ENCODE peak calls at places on chromosome 15, in ten cellular contexts. K, Y, U, B, L, P, X, I, W and E are unnamed samples.

GRCh38 chr15:58521293-58521991 is 89.7 kb downstream of the LIPC start:
- DNase-seq in K (peak; percentile 77), Y (peak; percentile 67), U (no peak), B (peak; percentile 52), L (no peak), P (peak; percentile 80), X (peak; percentile 90), I (no peak), W (peak; percentile 91), E (peak; percentile 19)

GRCh38 chr15:52233405-52233804 is 42.2 kb upstream of the GNB5 start:
- DNase-seq in K (no peak), Y (peak; percentile 84), U (no peak), B (no peak), L (no peak), P (no peak), X (no peak), I (peak; percentile 85), W (no peak), E (no peak)

GRCh38 chr15:86036243-86036642 is 43.4 kb upstream of the AGBL1 start:
- DNase-seq in K (no peak), Y (no peak), U (no peak), B (no peak), L (no peak), P (no peak), X (no peak), I (no peak), W (no peak), E (no peak)

GRCh38 chr15:51251591-51251990 is 86.8 kb downstream of the CYP19A1 start:
- DNase-seq in K (no peak), Y (no peak), U (no peak), B (no peak), L (no peak), P (no peak), X (no peak), I (no peak), W (no peak), E (no peak)

GRCh38 chr15:71093089-71094024 is 21.9 kb upstream of the THSD4 start:
- DNase-seq in K (no peak), Y (peak; percentile 85), U (no peak), B (peak; percentile 46), L (no peak), P (no peak), X (peak; percentile 30), I (no peak), W (no peak), E (no peak)

GRCh38 chr15:73021139-73021621 is 31.1 kb upstream of the NEO1 start:
- DNase-seq in K (no peak), Y (no peak), U (no peak), B (peak; percentile 16), L (no peak), P (no peak), X (no peak), I (no peak), W (no peak), E (no peak)

GRCh38 chr15:69736161-69736560 is 283.5 kb downstream of the RPLP1 start:
- DNase-seq in K (no peak), Y (no peak), U (no peak), B (no peak), L (no peak), P (no peak), X (no peak), I (no peak), W (peak; percentile 79), E (no peak)

GRCh38 chr15:72139667-72140066 is 21.5 kb downstream of the SENP8 start:
- DNase-seq in K (no peak), Y (no peak), U (no peak), B (no peak), L (no peak), P (no peak), X (no peak), I (no peak), W (no peak), E (no peak)

GRCh38 chr15:32970847-32971246 is 223.7 kb downstream of the FMN1 start:
- DNase-seq in K (peak; percentile 60), Y (no peak), U (no peak), B (no peak), L (no peak), P (no peak), X (no peak), I (no peak), W (no peak), E (no peak)

GRCh38 chr15:85649372-85649771 is 145.4 kb downstream of the KLHL25 start:
- DNase-seq in K (no peak), Y (peak; percentile 92), U (no peak), B (no peak), L (no peak), P (no peak), X (peak; percentile 89), I (no peak), W (no peak), E (peak; percentile 80)

GRCh38 chr15:50798684-50799083 is 33.2 kb upstream of the SPPL2A start:
- DNase-seq in K (no peak), Y (peak; percentile 19), U (no peak), B (no peak), L (no peak), P (no peak), X (no peak), I (no peak), W (no peak), E (no peak)

GRCh38 chr15:48456126-48456525 is 124.9 kb downstream of the DUT start:
- DNase-seq in K (no peak), Y (no peak), U (no peak), B (no peak), L (no peak), P (no peak), X (no peak), I (no peak), W (no peak), E (no peak)

GRCh38 chr15:80152896-80153876 is at the start of gene FAH:
- DNase-seq in K (no peak), Y (peak; percentile 74), U (no peak), B (peak; percentile 36), L (no peak), P (no peak), X (peak; percentile 72), I (peak; percentile 80), W (peak; percentile 68), E (no peak)

GRCh38 chr15:36175781-36176211 is 403.6 kb upstream of the CDIN1 start:
- DNase-seq in K (no peak), Y (peak; percentile 18), U (no peak), B (no peak), L (no peak), P (peak; percentile 44), X (no peak), I (no peak), W (no peak), E (no peak)

GRCh38 chr15:100094127-100094510 is 247.7 kb downstream of the ADAMTS17 start:
- DNase-seq in K (no peak), Y (no peak), U (peak; percentile 53), B (no peak), L (no peak), P (no peak), X (no peak), I (no peak), W (no peak), E (no peak)

GRCh38 chr15:48965972-48966371 is 2.3 kb upstream of the SHC4 start:
- DNase-seq in K (no peak), Y (peak; percentile 83), U (no peak), B (no peak), L (no peak), P (no peak), X (peak; percentile 79), I (peak; percentile 84), W (no peak), E (no peak)

GRCh38 chr15:49898575-49899283 is 220.3 kb downstream of the ATP8B4 start:
- DNase-seq in K (no peak), Y (peak; percentile 11), U (no peak), B (no peak), L (no peak), P (no peak), X (no peak), I (no peak), W (no peak), E (no peak)

GRCh38 chr15:92882697-92883642 is 17.2 kb upstream of the CHD2 start:
- DNase-seq in K (peak; percentile 58), Y (no peak), U (no peak), B (peak; percentile 44), L (peak; percentile 91), P (no peak), X (peak; percentile 21), I (peak; percentile 73), W (no peak), E (no peak)

GRCh38 chr15:101357333-101357732 is 62.3 kb upstream of the SNRPA1 start:
- DNase-seq in K (no peak), Y (no peak), U (no peak), B (no peak), L (peak; percentile 72), P (no peak), X (no peak), I (no peak), W (no peak), E (no peak)

GRCh38 chr15:68717952-68718351 is 102.7 kb downstream of the ANP32A start:
- DNase-seq in K (no peak), Y (no peak), U (no peak), B (no peak), L (no peak), P (peak; percentile 9), X (no peak), I (no peak), W (no peak), E (no peak)

GRCh38 chr15:99343836-99344551 is 92.7 kb downstream of the LRRC28 start:
- DNase-seq in K (no peak), Y (no peak), U (no peak), B (no peak), L (peak; percentile 69), P (no peak), X (peak; percentile 9), I (peak; percentile 74), W (no peak), E (no peak)

GRCh38 chr15:90394702-90395442 is 6.8 kb downstream of the IQGAP1 start:
- DNase-seq in K (no peak), Y (no peak), U (no peak), B (no peak), L (no peak), P (no peak), X (no peak), I (peak; percentile 29), W (no peak), E (no peak)
- H3K4me3 ChIP-seq in K (no peak overlapping the region), Y (no peak overlapping the region), U (no peak overlapping the region), B (no peak overlapping the region), L (no peak overlapping the region), P (no peak overlapping the region), X (no peak overlapping the region), I (no peak overlapping the region), W (no peak overlapping the region), E (no peak overlapping the region)

GRCh38 chr15:65066635-65067333 is 1.0 kb downstream of the RASL12 start:
- DNase-seq in K (peak; percentile 39), Y (no peak), U (no peak), B (no peak), L (no peak), P (no peak), X (no peak), I (no peak), W (peak; percentile 73), E (no peak)
- H3K4me3 ChIP-seq in K (peak overlapping the region; percentile 52), Y (peak overlapping the region; percentile 84), U (peak overlapping the region; percentile 87), B (no peak overlapping the region), L (peak overlapping the region; percentile 24), P (peak overlapping the region; percentile 31), X (peak overlapping the region; percentile 24), I (no peak overlapping the region), W (peak overlapping the region; percentile 88), E (no peak overlapping the region)

GRCh38 chr15:76799760-76800159 is 105.4 kb downstream of the SCAPER start:
- DNase-seq in K (no peak), Y (peak; percentile 67), U (no peak), B (no peak), L (no peak), P (no peak), X (peak; percentile 59), I (no peak), W (no peak), E (peak; percentile 54)
- H3K4me3 ChIP-seq in K (no peak overlapping the region), Y (no peak overlapping the region), U (no peak overlapping the region), B (no peak overlapping the region), L (no peak overlapping the region), P (no peak overlapping the region), X (no peak overlapping the region), I (no peak overlapping the region), W (no peak overlapping the region), E (no peak overlapping the region)

GRCh38 chr15:37880009-37880834 is 54.2 kb upstream of the TMCO5A start:
- DNase-seq in K (no peak), Y (peak; percentile 80), U (no peak), B (peak; percentile 20), L (no peak), P (no peak), X (peak; percentile 80), I (peak; percentile 70), W (peak; percentile 57), E (peak; percentile 60)
- H3K4me3 ChIP-seq in K (no peak overlapping the region), Y (no peak overlapping the region), U (peak overlapping the region; percentile 11), B (no peak overlapping the region), L (no peak overlapping the region), P (no peak overlapping the region), X (no peak overlapping the region), I (no peak overlapping the region), W (no peak overlapping the region), E (no peak overlapping the region)